ENCODE peak calls at places on chromosome 7, in four cellular contexts. A is GM12878, I is HepG2, L is SK-N-SH. E is an unnamed sample.
A peak's percentile ranks its signal among the peaks of the same experiment; 100 is the strongest.

GRCh38 chr7:148697256-148697841 is 1.4 kb upstream of the CUL1 start:
- DNase-seq in A (no peak), I (no peak), L (peak; percentile 55), E (no peak)

GRCh38 chr7:36207451-36208291 is 54.6 kb downstream of the EEPD1 start:
- DNase-seq in A (no peak), I (peak; percentile 39), L (peak; percentile 60), E (no peak)

GRCh38 chr7:20219446-20220292 is 2.5 kb upstream of the MACC1 start:
- DNase-seq in A (peak; percentile 99), I (peak; percentile 99), L (no peak), E (no peak)

GRCh38 chr7:68321076-68321639 is 1277.1 kb upstream of the AUTS2 start:
- DNase-seq in A (no peak), I (no peak), L (peak; percentile 50), E (no peak)

GRCh38 chr7:116616555-116617059 is 55.4 kb upstream of the MET start:
- DNase-seq in A (no peak), I (peak; percentile 21), L (no peak), E (no peak)

GRCh38 chr7:47508389-47509380 is 73.2 kb downstream of the TNS3 start:
- DNase-seq in A (no peak), I (peak; percentile 27), L (peak; percentile 58), E (no peak)

GRCh38 chr7:28392289-28392688 is 20.0 kb upstream of the CREB5 start:
- DNase-seq in A (no peak), I (no peak), L (no peak), E (no peak)

GRCh38 chr7:138000081-138000701 is 1.7 kb downstream of the CREB3L2 start:
- DNase-seq in A (no peak), I (peak; percentile 66), L (no peak), E (no peak)

GRCh38 chr7:96069361-96069760 is 252.5 kb downstream of the SLC25A13 start:
- DNase-seq in A (no peak), I (no peak), L (no peak), E (no peak)

GRCh38 chr7:33195264-33195663 is 65.9 kb downstream of the BBS9 start:
- DNase-seq in A (no peak), I (no peak), L (no peak), E (no peak)

GRCh38 chr7:16845746-16846145 is 36.0 kb downstream of the AGR3 start:
- DNase-seq in A (no peak), I (no peak), L (no peak), E (no peak)

GRCh38 chr7:109456116-109456515 is 886.4 kb downstream of the DNAJB9 start:
- DNase-seq in A (no peak), I (no peak), L (peak; percentile 6), E (no peak)

GRCh38 chr7:94297397-94297838 is 97.3 kb upstream of the COL1A2 start:
- DNase-seq in A (no peak), I (no peak), L (no peak), E (no peak)

GRCh38 chr7:108419961-108420360 is 36.3 kb downstream of the NRCAM start:
- DNase-seq in A (no peak), I (no peak), L (no peak), E (no peak)

GRCh38 chr7:132865766-132866531 is 215.9 kb downstream of the CHCHD3 start:
- DNase-seq in A (no peak), I (peak; percentile 17), L (no peak), E (no peak)

GRCh38 chr7:144884913-144885312 is 49.1 kb upstream of the TPK1 start:
- DNase-seq in A (no peak), I (no peak), L (no peak), E (no peak)

GRCh38 chr7:105028004-105028403 is 14.0 kb downstream of the KMT2E start:
- DNase-seq in A (no peak), I (no peak), L (no peak), E (no peak)

GRCh38 chr7:105885386-105886111 is 9.2 kb upstream of the ATXN7L1 start:
- DNase-seq in A (no peak), I (no peak), L (peak; percentile 58), E (no peak)

GRCh38 chr7:139897422-139898085 is 68.5 kb downstream of the TBXAS1 start:
- DNase-seq in A (no peak), I (no peak), L (no peak), E (no peak)

GRCh38 chr7:45720989-45721388 is 146.8 kb downstream of the ADCY1 start:
- DNase-seq in A (no peak), I (no peak), L (no peak), E (no peak)

GRCh38 chr7:69981646-69982045 is 383.4 kb downstream of the AUTS2 start:
- DNase-seq in A (no peak), I (no peak), L (no peak), E (no peak)
- TF ChIP-seq TAF1 in A (no peak), I (no peak), L (no peak), E (no peak)

GRCh38 chr7:79968249-79968648 is 166.4 kb upstream of the GNAI1 start:
- DNase-seq in A (no peak), I (no peak), L (no peak), E (no peak)

GRCh38 chr7:79964463-79964862 is 170.2 kb upstream of the GNAI1 start:
- DNase-seq in A (no peak), I (no peak), L (no peak), E (no peak)

GRCh38 chr7:79971058-79971457 is 163.6 kb upstream of the GNAI1 start:
- DNase-seq in A (no peak), I (no peak), L (no peak), E (no peak)

GRCh38 chr7:79968894-79969293 is 165.7 kb upstream of the GNAI1 start:
- DNase-seq in A (no peak), I (no peak), L (no peak), E (no peak)

GRCh38 chr7:79965946-79966345 is 168.7 kb upstream of the GNAI1 start:
- DNase-seq in A (no peak), I (no peak), L (no peak), E (no peak)
- TF ChIP-seq TAF1 in A (no peak), I (no peak), L (no peak), E (no peak)

GRCh38 chr7:52009195-52009594 is 692.6 kb upstream of the COBL start:
- DNase-seq in A (no peak), I (no peak), L (no peak), E (no peak)

GRCh38 chr7:52006674-52007073 is 690.1 kb upstream of the COBL start:
- DNase-seq in A (no peak), I (peak; percentile 15), L (no peak), E (no peak)

DNA sequence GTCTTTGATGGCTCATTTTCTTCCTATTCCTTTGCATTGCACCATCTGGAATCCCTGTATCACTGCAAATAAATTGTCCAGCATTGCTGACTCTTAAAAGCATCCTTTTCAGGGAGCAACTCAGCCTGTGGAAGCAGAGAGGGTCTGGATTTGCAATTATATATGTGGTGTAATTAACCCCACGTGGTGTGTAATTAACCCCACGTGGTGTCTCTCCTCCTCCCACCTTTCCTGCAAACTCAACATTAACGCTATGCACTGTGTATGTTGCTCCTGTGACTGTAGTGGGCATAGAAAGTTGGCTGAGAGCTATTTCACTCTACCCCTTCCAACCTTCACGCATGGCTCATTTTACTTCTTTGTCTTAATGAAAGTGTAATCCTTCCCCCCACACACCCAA is 689.0 kb upstream of the COBL start:
- DNase-seq in A (no peak), I (no peak), L (no peak), E (no peak)
- TF ChIP-seq TAF1 in A (no peak), I (no peak), L (no peak), E (no peak)

GRCh38 chr7:416761-417624 is 102.7 kb downstream of the PDGFA start:
- DNase-seq in A (no peak), I (no peak), L (peak; percentile 23), E (no peak)

GRCh38 chr7:412731-413356 is 106.8 kb downstream of the PDGFA start:
- DNase-seq in A (no peak), I (no peak), L (no peak), E (no peak)

GRCh38 chr7:415646-416525 is 103.8 kb downstream of the PDGFA start:
- DNase-seq in A (no peak), I (no peak), L (peak; percentile 33), E (no peak)

GRCh38 chr7:412313-412710 is 107.3 kb downstream of the PDGFA start:
- DNase-seq in A (no peak), I (no peak), L (peak; percentile 28), E (no peak)

DNA sequence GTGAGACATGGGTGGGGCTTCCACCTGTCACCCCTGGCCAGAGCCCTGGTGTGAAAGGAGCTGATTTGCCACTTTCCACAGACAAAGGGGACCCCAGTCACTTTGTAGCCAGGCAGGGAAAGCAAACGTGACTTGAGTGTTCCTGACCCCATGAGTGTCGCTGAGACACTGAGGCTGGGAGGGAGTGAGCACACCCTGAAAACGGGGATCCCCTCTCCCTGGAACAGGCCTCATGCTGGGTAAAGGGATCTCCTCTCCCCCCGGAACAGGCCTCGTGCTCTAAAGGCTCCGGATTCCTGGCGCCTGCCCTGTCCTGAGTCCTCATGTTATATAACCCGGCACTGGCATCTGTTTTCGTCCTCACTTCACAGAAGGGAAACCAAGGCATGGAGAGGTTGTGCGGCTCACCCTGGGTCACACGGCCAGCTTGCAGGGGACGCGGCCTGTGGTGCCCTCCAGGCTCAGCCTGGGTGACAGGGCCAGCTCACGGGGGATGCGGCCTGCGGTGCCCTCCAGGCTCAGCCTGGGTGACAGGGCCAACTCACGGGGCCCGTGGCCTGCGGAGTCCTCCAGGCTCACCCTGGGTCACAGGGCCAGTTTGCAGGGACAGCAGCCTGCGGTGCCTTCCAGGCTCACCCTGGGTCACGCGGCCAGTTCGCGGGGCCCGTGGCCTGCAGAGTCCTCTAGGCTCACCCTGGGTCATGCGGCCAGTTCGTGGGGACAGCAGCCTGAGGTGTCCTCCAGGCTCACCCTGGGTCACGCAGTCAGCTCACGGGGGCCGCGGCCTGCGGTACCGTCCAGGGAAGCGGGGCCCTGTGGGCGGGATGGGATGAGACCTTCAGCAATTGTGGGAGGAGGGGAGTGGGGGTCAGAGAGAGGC is 104.7 kb downstream of the PDGFA start:
- DNase-seq in A (no peak), I (no peak), L (peak; percentile 32), E (no peak)
- TF ChIP-seq TAF1 in A (no peak), I (no peak), L (no peak), E (no peak)

GRCh38 chr7:124898523-124898922 is 31.1 kb downstream of the POT1 start:
- DNase-seq in A (no peak), I (no peak), L (no peak), E (no peak)
- TF ChIP-seq TAF1 in A (no peak), I (no peak), L (no peak), E (no peak)

GRCh38 chr7:56447864-56448693 is 331.9 kb upstream of the NUPR2 start:
- DNase-seq in A (no peak), I (no peak), L (peak; percentile 81), E (no peak)
- TF ChIP-seq TAF1 in A (no peak), I (no peak), L (no peak), E (no peak)

DNA sequence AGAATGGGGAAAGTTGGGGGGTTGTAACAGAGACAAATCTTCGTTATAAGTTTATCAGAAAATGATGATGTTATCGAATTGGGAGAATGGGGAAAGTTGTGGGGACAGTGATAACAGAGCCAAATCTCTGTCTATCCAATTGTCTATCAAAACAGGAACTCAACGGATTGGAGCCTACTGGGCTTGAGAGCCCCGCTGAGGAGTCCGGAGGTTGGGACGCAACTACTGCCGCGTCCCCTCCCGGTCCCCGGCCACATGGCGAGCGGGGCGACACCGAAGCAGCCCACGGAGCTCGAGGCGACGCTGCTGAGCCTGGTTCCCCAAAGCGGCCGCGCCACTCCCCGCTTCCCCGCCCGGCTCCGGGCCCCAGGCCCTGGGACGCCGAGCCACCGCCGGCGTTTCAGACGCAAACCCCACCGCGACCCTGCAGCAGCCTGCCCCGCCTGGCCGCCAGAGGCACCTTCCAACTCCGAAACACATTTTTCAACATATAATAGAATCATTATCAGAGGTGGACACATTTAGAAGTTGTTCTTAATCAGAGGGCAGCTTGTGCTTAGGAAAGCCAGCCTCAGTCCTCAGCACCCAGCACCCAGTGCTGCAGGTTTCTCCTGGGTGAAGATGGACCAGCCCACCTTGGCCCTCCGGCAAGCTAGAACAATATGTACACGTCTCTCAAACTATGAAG is 13.8 kb upstream of the RALA start:
- DNase-seq in A (no peak), I (no peak), L (peak; percentile 85), E (peak; percentile 30)
- TF ChIP-seq TAF1 in A (no peak), I (no peak), L (no peak), E (no peak)

E was measured in GM12891.